ENCODE peak calls at places on chromosomes 6 and 20, in four cellular contexts. D, A, O and M are unnamed samples.

GRCh38 chr6:165922309-165922794 is 245.3 kb downstream of the TBXT start:
- DNase-seq in A (no peak), D (no peak), O (no peak), M (no peak)

GRCh38 chr20:61193164-61193563 is 58.9 kb upstream of the CDH4 start:
- DNase-seq in O (no peak), A (no peak), D (no peak), M (no peak)

GRCh38 chr6:113172531-113172966 is 684.6 kb upstream of the MARCKS start:
- DNase-seq in O (no peak), D (peak), A (no peak), M (no peak)

GRCh38 chr6:163900570-163900969 is 486.1 kb downstream of the QKI start:
- DNase-seq in A (no peak), O (no peak), D (no peak), M (no peak)

GRCh38 chr6:41187924-41188886 is 12.7 kb downstream of the TREML2 start:
- DNase-seq in A (no peak), D (no peak), O (no peak), M (no peak)

GRCh38 chr6:154928325-154928922 is 66.7 kb upstream of the TIAM2 start:
- DNase-seq in O (peak), A (no peak), D (peak), M (no peak)

GRCh38 chr6:46932526-46932925 is 10.8 kb upstream of the ADGRF5 start:
- DNase-seq in A (no peak), O (no peak), D (no peak), M (no peak)

GRCh38 chr6:53938810-53939209 is 144.0 kb downstream of the LRRC1 start:
- DNase-seq in O (no peak), A (no peak), D (no peak), M (no peak)

GRCh38 chr6:88967891-88968290 is 4.5 kb upstream of the RNGTT start:
- DNase-seq in O (no peak), D (no peak), A (no peak), M (no peak)

GRCh38 chr6:4670295-4670694 is 105.9 kb upstream of the CDYL start:
- DNase-seq in O (no peak), A (no peak), D (no peak), M (no peak)

GRCh38 chr20:49706548-49707517 is 6.8 kb downstream of the B4GALT5 start:
- DNase-seq in D (peak), O (peak), A (no peak), M (no peak)

GRCh38 chr6:33316603-33317417 is 734 bp downstream of the ZBTB22 start:
- DNase-seq in D (no peak), O (no peak), A (no peak), M (peak)

GRCh38 chr6:163243691-163244505 is 170.6 kb upstream of the QKI start:
- DNase-seq in A (no peak), D (no peak), O (no peak), M (no peak)

GRCh38 chr6:13331516-13332348 is 3.4 kb upstream of the TBC1D7 start:
- DNase-seq in O (peak), A (no peak), D (no peak), M (no peak)

GRCh38 chr20:12591949-12592470 is 416.8 kb upstream of the SPTLC3 start:
- DNase-seq in D (no peak), O (no peak), A (no peak), M (no peak)

GRCh38 chr20:40990542-40991120 is 38.0 kb upstream of the TOP1 start:
- DNase-seq in O (peak), D (peak), A (peak), M (peak)

DNA sequence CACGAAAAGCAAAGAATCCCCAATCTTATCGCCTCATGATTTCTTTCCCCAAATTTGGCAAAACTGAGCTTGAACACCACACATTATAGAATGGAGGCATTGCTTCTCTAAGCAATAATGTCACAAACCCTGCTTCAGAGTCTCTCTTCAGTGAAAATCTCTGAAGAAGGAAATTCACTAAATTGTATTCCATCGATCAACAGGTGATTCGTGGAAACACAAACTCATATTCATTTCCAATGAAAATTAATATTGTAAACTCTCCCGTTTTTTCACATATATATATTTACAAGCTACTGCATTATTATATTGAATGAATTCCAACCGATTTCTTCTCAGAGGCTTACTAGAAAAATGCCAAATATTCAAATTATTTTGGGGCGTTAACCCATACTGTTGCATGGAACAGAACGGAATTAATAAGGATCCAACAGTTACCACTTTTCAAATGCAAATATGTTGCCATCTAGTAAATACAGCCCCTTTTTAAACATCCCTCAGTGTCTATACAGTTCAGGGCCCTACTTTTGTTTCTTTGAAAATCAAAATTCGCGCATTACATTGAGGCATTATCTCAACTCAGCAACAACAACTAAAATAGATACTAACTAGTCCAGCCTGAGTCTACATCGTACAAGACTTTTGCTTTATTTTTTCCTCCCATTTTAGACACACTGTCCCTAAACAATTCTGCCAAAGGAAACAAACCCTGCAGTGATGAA is 1.3 kb downstream of the KIF13A start:
- DNase-seq in O (no peak), D (no peak), A (no peak), M (no peak)
- H3K4me3 ChIP-seq in O (peak), D (peak), A (peak), M (peak)

DNA sequence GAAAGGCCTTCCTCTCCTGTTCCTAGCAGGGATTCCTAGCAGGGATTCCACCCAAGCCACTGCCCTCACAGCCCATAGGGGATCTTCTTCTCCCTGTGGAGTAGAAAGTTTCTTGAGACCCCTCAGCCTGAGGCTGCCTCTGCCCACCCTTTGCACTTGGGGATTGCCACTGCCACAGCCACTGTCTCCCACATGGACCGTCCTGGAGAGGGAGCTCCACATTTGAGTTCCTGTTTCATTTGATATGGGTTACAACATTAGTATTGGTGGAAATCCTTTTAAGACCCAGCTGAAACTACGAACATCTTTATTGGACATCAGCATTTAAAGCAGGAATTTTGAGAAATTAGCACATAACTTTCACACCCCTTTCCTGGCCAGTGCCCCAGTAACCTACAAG is 25.6 kb downstream of the HLA-G start:
- DNase-seq in O (no peak), A (no peak), D (no peak), M (no peak)
- TF ChIP-seq CTCF in O (no peak), A (no peak), D (no peak), M (no peak)

GRCh38 chr6:16690244-16691142 is 70.8 kb downstream of the ATXN1 start:
- DNase-seq in D (no peak), A (no peak), O (no peak), M (no peak)
- TF ChIP-seq EP300 in D (no peak), A (no peak), O (no peak), M (no peak)

GRCh38 chr6:65998544-65998943 is 291.5 kb upstream of the EYS start:
- DNase-seq in A (no peak), D (no peak), O (no peak), M (no peak)
- H3K4me3 ChIP-seq in A (no peak), D (no peak), O (no peak), M (no peak)

DNA sequence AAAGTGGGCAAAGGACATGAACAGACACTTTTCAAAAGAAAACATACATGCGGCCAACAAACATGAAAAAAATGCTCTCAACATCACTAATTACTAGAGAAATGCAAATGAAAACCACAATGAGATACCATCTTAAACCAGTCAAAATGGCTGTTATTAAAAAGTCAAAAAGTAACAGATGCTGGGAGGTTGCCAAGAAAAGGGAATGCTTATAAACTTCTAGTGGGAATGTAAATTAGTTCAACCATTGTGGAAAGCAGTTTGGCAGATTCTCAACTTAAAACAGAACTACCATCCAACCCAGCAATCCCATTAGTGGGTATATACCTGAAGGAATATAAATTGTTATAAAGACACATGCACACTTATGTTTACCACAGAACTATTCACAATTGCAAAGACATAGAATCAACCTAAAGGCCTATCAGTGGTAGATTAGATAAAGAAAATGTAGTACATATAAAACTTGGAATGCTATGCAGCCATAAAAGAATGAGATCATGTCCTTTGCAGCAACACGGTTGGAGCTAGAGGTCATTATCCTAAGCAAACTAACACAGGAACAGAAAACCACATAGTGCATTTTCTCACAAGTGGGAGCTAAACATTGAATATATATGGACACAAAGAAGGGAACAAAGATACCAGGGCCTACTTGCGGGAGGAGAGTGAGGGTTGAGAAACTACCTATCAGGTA is 16.3 kb downstream of the CENPQ start:
- DNase-seq in D (no peak), O (no peak), A (no peak), M (no peak)
- TF ChIP-seq CTCF in D (no peak), O (no peak), A (no peak), M (no peak)

DNA sequence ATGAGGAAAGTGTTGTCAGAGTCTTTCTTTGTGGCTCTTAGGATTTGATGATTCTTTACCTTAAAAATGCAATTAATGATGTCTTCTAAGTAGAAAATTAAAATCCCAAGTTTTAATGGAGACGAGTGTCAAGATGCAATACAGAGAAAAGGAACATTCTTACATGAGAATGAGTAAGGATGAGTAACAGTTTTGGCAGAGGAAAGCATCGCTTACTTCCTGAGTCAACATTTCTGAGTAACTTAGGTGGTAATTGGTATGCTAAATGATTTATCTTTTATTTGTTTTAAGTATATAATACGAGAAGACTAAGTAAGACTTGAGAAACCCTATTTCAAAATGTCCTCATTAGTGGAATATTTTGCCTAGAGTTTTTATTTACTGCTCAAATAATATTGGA is 101.3 kb downstream of the RTN4IP1 start:
- DNase-seq in D (no peak), O (no peak), A (no peak), M (no peak)
- TF ChIP-seq EP300 in D (no peak), O (no peak), A (no peak), M (no peak)

DNA sequence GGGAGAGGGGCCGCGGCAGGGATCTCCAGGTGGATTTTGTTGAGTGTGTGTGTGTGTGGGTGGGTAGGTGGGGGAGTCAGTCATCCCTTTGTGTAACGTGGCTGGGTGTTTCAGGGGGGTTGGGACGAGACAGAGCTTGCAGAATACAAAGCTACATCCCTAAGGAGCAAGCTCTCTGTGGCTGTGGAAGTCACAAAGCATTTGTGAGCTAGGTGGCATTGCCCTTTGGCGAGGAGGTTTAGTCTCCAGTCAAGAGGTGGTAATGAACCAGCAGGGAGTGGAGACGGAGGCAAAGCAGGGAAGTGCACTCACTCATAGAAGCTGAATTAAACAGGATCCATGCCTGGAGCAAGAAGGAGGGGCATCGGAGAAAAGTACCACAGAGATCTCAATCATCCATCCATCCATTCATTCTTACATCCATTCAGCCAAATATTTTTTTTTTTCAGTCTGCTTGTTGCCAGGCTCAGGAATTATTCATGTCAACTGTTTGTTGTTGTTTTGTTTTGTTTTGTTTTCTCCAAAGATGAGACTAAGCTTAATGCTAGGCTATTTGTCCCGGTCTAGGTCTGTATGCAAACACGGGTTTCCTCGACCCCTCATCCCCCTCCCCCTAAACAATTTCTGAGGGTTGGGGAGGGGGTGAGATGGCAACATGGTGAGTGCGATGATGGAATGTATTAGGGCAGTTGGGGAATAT is 913 bp downstream of the HCRTR2 start:
- DNase-seq in A (no peak), O (no peak), D (no peak), M (no peak)
- H3K4me3 ChIP-seq in A (no peak), O (no peak), D (no peak), M (no peak)

DNA sequence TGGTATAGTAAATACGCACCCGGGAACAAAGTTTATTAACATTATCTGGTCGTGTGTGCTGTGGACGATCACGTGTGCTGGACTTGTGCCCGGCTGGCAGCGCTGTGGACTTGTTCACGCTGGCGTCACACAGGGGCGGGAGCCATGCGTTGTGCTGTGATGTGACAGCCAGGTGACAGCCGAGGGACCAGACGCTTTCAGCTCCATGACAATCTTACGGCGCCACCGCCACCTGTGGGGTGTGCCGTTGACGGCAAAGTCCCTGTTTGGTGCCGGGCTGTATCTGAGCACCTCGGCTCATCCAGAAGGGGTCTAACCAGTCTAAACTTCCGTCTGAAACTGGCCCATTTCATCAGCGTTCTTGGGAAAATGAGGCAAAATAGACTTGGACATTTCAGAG is 25.2 kb downstream of the DLL1 start:
- DNase-seq in D (peak), O (peak), A (no peak), M (no peak)
- TF ChIP-seq CTCF in D (no peak), O (no peak), A (no peak), M (no peak)